ENCODE peak calls at places on chromosomes 13 and 19, in four cellular contexts. E is stimulated activated CD4-positive, alpha-beta T cell treated with anti-CD3 and anti-CD28 coated beads, Interleukin-1b, Interleukin-23, amount 100 ng/mL, for 24 hours; S is endothelial cell; Z is AML-193. K is an unnamed sample.
A peak's percentile ranks its signal among the peaks of the same experiment; 100 is the strongest.

GRCh38 chr19:36196249-36196648 is 18.2 kb downstream of the ZNF565 start:
- DNase-seq in S (no peak), Z (no peak), E (no peak), K (peak; percentile 11)

GRCh38 chr19:42120276-42121010 is 11.8 kb downstream of the POU2F2 start:
- DNase-seq in E (no peak), Z (no peak), S (no peak), K (no peak)

GRCh38 chr13:84702174-84702573 is 819.9 kb upstream of the SLITRK1 start:
- DNase-seq in E (no peak), S (no peak), Z (no peak), K (no peak)

GRCh38 chr19:2661615-2662014 is 40.9 kb downstream of the GNG7 start:
- DNase-seq in Z (peak; percentile 23), E (no peak), S (no peak), K (peak; percentile 10)

GRCh38 chr13:113880651-113881611 is 17.1 kb upstream of the GAS6 start:
- DNase-seq in S (no peak), E (no peak), Z (no peak), K (peak; percentile 70)

GRCh38 chr13:65606622-65607021 is 1623.5 kb downstream of the PCDH9 start:
- DNase-seq in S (no peak), Z (no peak), E (no peak), K (no peak)

GRCh38 chr19:29971002-29971401 is 29.0 kb downstream of the URI1 start:
- DNase-seq in E (no peak), S (no peak), Z (no peak), K (no peak)

GRCh38 chr13:37382156-37382555 is 216.4 kb downstream of the POSTN start:
- DNase-seq in S (no peak), E (no peak), Z (no peak), K (no peak)

GRCh38 chr13:43744630-43745029 is 42.1 kb downstream of the ENOX1 start:
- DNase-seq in S (no peak), E (no peak), Z (no peak), K (no peak)

GRCh38 chr19:3821857-3822364 is 35.7 kb upstream of the MATK start:
- DNase-seq in S (peak; percentile 92), Z (peak; percentile 76), E (peak; percentile 77), K (no peak)

GRCh38 chr13:31045621-31046081 is 113.2 kb downstream of the TEX26 start:
- DNase-seq in S (no peak), Z (peak; percentile 61), E (peak; percentile 58), K (peak; percentile 97)

GRCh38 chr19:18915639-18916038 is 3.5 kb downstream of the COPE start:
- DNase-seq in Z (peak; percentile 44), E (no peak), S (peak; percentile 41), K (peak; percentile 51)

GRCh38 chr13:31054632-31055031 is 107.1 kb downstream of the HSPH1 start:
- DNase-seq in S (no peak), E (no peak), Z (no peak), K (no peak)

GRCh38 chr13:77863037-77863630 is 55.5 kb downstream of the EDNRB start:
- DNase-seq in Z (peak; percentile 15), S (no peak), E (no peak), K (no peak)

GRCh38 chr19:12687496-12688196 is at the start of gene GNG14:
- DNase-seq in Z (no peak), E (no peak), S (no peak), K (no peak)

GRCh38 chr19:48625891-48626327 is 6.6 kb downstream of the SPHK2 start:
- DNase-seq in E (no peak), S (no peak), Z (no peak), K (no peak)

GRCh38 chr13:108214511-108215383 is 589 bp downstream of the LIG4 start:
- DNase-seq in S (peak; percentile 13), E (no peak), Z (no peak), K (no peak)

GRCh38 chr13:113781571-113781970 is 22.5 kb downstream of the TMEM255B start:
- DNase-seq in Z (no peak), S (no peak), E (no peak), K (no peak)

GRCh38 chr19:17874423-17875135 is 2.8 kb downstream of the SLC5A5 start:
- DNase-seq in S (no peak), E (no peak), Z (no peak), K (no peak)

GRCh38 chr19:56299688-56300087 is 15.0 kb downstream of the ZSCAN5A start:
- DNase-seq in E (no peak), S (no peak), Z (no peak), K (no peak)